ENCODE peak calls at places on chromosomes 6 and 20, in five cellular contexts. R is activated B cell treated with CpG ODN at 0.5 μM for 24 hours, H is NB4, T is epithelial cell of esophagus, V is IMR-90. C is an unnamed sample.

GRCh38 chr20:11686195-11686594 is 231.5 kb upstream of the BTBD3 start:
- DNase-seq in R (no peak), H (no peak), T (no peak), V (no peak), C (no peak)

GRCh38 chr20:51311636-51312479 is 230.7 kb downstream of the NFATC2 start:
- DNase-seq in R (no peak), H (no peak), T (peak; percentile 72), V (no peak), C (no peak)

GRCh38 chr20:53735536-53736050 is 142.0 kb upstream of the ZNF217 start:
- DNase-seq in R (no peak), H (peak; percentile 86), T (peak; percentile 96), V (peak; percentile 92), C (peak; percentile 93)

GRCh38 chr6:13624871-13625288 is 9.7 kb downstream of the NOL7 start:
- DNase-seq in R (no peak), H (peak; percentile 78), T (peak; percentile 56), V (peak; percentile 44), C (no peak)

GRCh38 chr20:2397595-2398145 is 17.0 kb downstream of the TGM6 start:
- DNase-seq in R (no peak), H (no peak), T (no peak), V (no peak), C (no peak)

GRCh38 chr6:42038811-42039408 is 11.4 kb upstream of the TAF8 start:
- DNase-seq in R (no peak), H (no peak), T (no peak), V (peak; percentile 44), C (peak; percentile 24)

GRCh38 chr6:150755042-150755441 is 110.5 kb upstream of the MTHFD1L start:
- DNase-seq in R (no peak), H (no peak), T (no peak), V (no peak), C (no peak)

GRCh38 chr20:25308671-25309394 is 60.9 kb downstream of the PYGB start:
- DNase-seq in R (no peak), H (peak; percentile 99), T (no peak), V (peak; percentile 82), C (no peak)

GRCh38 chr6:11111769-11112437 is 378 bp upstream of the ERVFRD-1 start:
- DNase-seq in R (no peak), H (peak; percentile 82), T (no peak), V (no peak), C (no peak)

GRCh38 chr6:132598473-132598872 is 8.9 kb upstream of the TAAR5 start:
- DNase-seq in R (no peak), H (peak; percentile 27), T (peak; percentile 37), V (no peak), C (no peak)
- TF ChIP-seq CTCF in R (no peak), H (peak; percentile 44), T (peak; percentile 42), V (no peak), C (peak; percentile 17)

GRCh38 chr6:27720607-27721580 is 191.3 kb downstream of the OR2B2 start:
- DNase-seq in R (no peak), H (no peak), T (peak; percentile 85), V (peak; percentile 24), C (no peak)
- TF ChIP-seq CTCF in R (no peak), H (no peak), T (no peak), V (no peak), C (no peak)

DNA sequence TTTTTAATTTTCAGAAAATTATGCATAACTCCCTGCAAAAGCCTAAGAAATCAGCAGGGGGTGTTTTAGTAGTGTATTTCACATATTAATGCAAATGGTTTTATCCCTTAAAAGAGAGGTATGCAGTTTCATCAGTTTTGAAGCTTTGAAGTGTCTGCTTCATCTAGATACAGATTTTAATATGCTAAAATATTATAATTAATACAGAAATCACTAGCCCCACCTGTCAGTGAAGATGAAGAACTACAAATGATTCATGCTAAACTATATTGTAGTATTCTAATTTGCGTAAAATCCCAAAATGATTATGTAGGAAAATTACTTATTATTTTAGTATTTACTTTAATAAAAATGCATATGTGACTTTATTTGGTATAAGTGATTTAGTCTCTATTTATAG is 2.9 kb upstream of the TFB1M start:
- DNase-seq in R (no peak), H (no peak), T (no peak), V (peak; percentile 10), C (no peak)
- TF ChIP-seq CTCF in R (no peak), H (no peak), T (no peak), V (peak; percentile 43), C (no peak)

GRCh38 chr6:166152660-166153059 is 15.0 kb downstream of the TBXT start:
- DNase-seq in R (no peak), H (no peak), T (no peak), V (no peak), C (no peak)

GRCh38 chr6:166157930-166158617 is 9.6 kb downstream of the TBXT start:
- DNase-seq in R (no peak), H (no peak), T (no peak), V (no peak), C (no peak)

GRCh38 chr6:166162599-166163342 is 4.9 kb downstream of the TBXT start:
- DNase-seq in R (no peak), H (no peak), T (no peak), V (no peak), C (no peak)

GRCh38 chr6:166151798-166152197 is 15.9 kb downstream of the TBXT start:
- DNase-seq in R (no peak), H (no peak), T (no peak), V (no peak), C (no peak)

GRCh38 chr6:166156942-166157341 is 10.7 kb downstream of the TBXT start:
- DNase-seq in R (no peak), H (peak; percentile 31), T (no peak), V (peak; percentile 9), C (no peak)
- TF ChIP-seq CTCF in R (no peak), H (peak; percentile 24), T (peak; percentile 13), V (no peak), C (peak; percentile 2)

GRCh38 chr20:16279320-16279719 is 293.9 kb downstream of the KIF16B start:
- DNase-seq in R (no peak), H (no peak), T (no peak), V (no peak), C (no peak)
- TF ChIP-seq CTCF in R (no peak), H (no peak), T (no peak), V (no peak), C (no peak)

GRCh38 chr20:46253391-46253790 is 54.9 kb downstream of the CDH22 start:
- DNase-seq in R (no peak), H (peak; percentile 34), T (peak; percentile 46), V (no peak), C (no peak)
- TF ChIP-seq CTCF in R (no peak), H (peak; percentile 26), T (peak; percentile 28), V (no peak), C (peak; percentile 24)

DNA sequence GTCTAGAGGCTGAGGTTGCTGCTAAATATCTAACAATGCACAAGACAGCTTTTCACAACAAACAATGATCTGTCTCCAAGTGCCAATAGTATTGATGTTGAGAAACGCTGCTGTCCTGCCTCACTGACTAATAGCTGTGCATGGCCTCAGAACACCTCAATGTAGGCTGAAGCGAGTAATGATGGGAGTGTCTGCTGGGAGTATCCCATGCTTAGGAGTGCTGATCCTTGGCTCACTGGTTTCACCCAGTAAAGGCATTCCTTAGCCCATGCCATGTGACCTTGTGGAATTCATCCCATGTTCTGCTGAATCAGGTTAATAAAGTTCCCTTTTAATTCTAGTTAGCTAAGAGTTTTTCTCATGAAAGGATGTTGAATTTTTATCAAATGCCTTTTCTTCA is 3.8 kb upstream of the WFDC12 start:
- DNase-seq in R (no peak), H (no peak), T (peak; percentile 94), V (no peak), C (no peak)
- TF ChIP-seq CTCF in R (no peak), H (no peak), T (no peak), V (no peak), C (no peak)

GRCh38 chr20:38304845-38305447 is 990 bp downstream of the BPI start:
- DNase-seq in R (no peak), H (peak; percentile 84), T (peak; percentile 55), V (peak; percentile 38), C (no peak)
- TF ChIP-seq CTCF in R (no peak), H (peak; percentile 81), T (peak; percentile 67), V (peak; percentile 61), C (peak; percentile 61)